ENCODE peak calls at places on chromosomes 1 and 21, in nine cellular contexts. One of them, this sample, is unnamed.

GRCh38 chr1:167128261-167129227 is 34.7 kb downstream of the STYXL2 start:
- DNase-seq in progenitor cell of endocrine pancreas: no peak
- DNase-seq in heart left ventricle: no peak
- DNase-seq in ovary: no peak
- DNase-seq in OCI-LY7: no peak
- DNase-seq in heart right ventricle: no peak
- DNase-seq in ascending aorta: no peak
- DNase-seq in A549: no peak
- DNase-seq in astrocyte: no peak
- DNase-seq in this sample: no peak

GRCh38 chr1:25198731-25199231 is 33.5 kb downstream of the SYF2 start:
- DNase-seq in progenitor cell of endocrine pancreas: no peak
- DNase-seq in heart left ventricle: peak; percentile 45
- DNase-seq in ovary: no peak
- DNase-seq in OCI-LY7: no peak
- DNase-seq in heart right ventricle: peak; percentile 20
- DNase-seq in ascending aorta: peak; percentile 72
- DNase-seq in A549: no peak
- DNase-seq in astrocyte: peak; percentile 11
- DNase-seq in this sample: no peak

GRCh38 chr1:18007391-18008106 is 100.0 kb upstream of the IGSF21 start:
- DNase-seq in progenitor cell of endocrine pancreas: no peak
- DNase-seq in heart left ventricle: no peak
- DNase-seq in ovary: no peak
- DNase-seq in OCI-LY7: no peak
- DNase-seq in heart right ventricle: no peak
- DNase-seq in ascending aorta: no peak
- DNase-seq in A549: no peak
- DNase-seq in astrocyte: no peak
- DNase-seq in this sample: no peak

GRCh38 chr21:41677671-41678015 is 89.2 kb downstream of the RIPK4 start:
- DNase-seq in progenitor cell of endocrine pancreas: no peak
- DNase-seq in heart left ventricle: no peak
- DNase-seq in ovary: no peak
- DNase-seq in OCI-LY7: no peak
- DNase-seq in heart right ventricle: no peak
- DNase-seq in ascending aorta: no peak
- DNase-seq in A549: peak; percentile 82
- DNase-seq in astrocyte: peak; percentile 47
- DNase-seq in this sample: no peak

GRCh38 chr1:200483491-200484143 is 73.8 kb upstream of the ZNF281 start:
- DNase-seq in progenitor cell of endocrine pancreas: no peak
- DNase-seq in heart left ventricle: no peak
- DNase-seq in ovary: no peak
- DNase-seq in OCI-LY7: no peak
- DNase-seq in heart right ventricle: no peak
- DNase-seq in ascending aorta: no peak
- DNase-seq in A549: peak; percentile 95
- DNase-seq in astrocyte: peak; percentile 100
- DNase-seq in this sample: no peak

GRCh38 chr1:181508486-181509165 is 25.3 kb downstream of the CACNA1E start:
- DNase-seq in progenitor cell of endocrine pancreas: no peak
- DNase-seq in heart left ventricle: no peak
- DNase-seq in ovary: no peak
- DNase-seq in OCI-LY7: no peak
- DNase-seq in heart right ventricle: no peak
- DNase-seq in ascending aorta: no peak
- DNase-seq in A549: no peak
- DNase-seq in astrocyte: peak; percentile 41
- DNase-seq in this sample: no peak

GRCh38 chr21:44539031-44539430 is 964 bp downstream of the KRTAP10-1 start:
- DNase-seq in progenitor cell of endocrine pancreas: peak; percentile 6
- DNase-seq in heart left ventricle: no peak
- DNase-seq in ovary: no peak
- DNase-seq in OCI-LY7: no peak
- DNase-seq in heart right ventricle: no peak
- DNase-seq in ascending aorta: no peak
- DNase-seq in A549: no peak
- DNase-seq in astrocyte: no peak
- DNase-seq in this sample: no peak

GRCh38 chr1:18504609-18505008 is 23.9 kb downstream of the KLHDC7A start:
- DNase-seq in progenitor cell of endocrine pancreas: no peak
- DNase-seq in heart left ventricle: no peak
- DNase-seq in ovary: no peak
- DNase-seq in OCI-LY7: no peak
- DNase-seq in heart right ventricle: no peak
- DNase-seq in ascending aorta: no peak
- DNase-seq in A549: no peak
- DNase-seq in astrocyte: no peak
- DNase-seq in this sample: no peak

GRCh38 chr1:21241761-21242581 is 48.3 kb downstream of the ECE1 start:
- DNase-seq in progenitor cell of endocrine pancreas: no peak
- DNase-seq in heart left ventricle: no peak
- DNase-seq in ovary: no peak
- DNase-seq in OCI-LY7: no peak
- DNase-seq in heart right ventricle: no peak
- DNase-seq in ascending aorta: no peak
- DNase-seq in A549: no peak
- DNase-seq in astrocyte: no peak
- DNase-seq in this sample: no peak

GRCh38 chr1:19525607-19526545 is 40.5 kb upstream of the CAPZB start:
- DNase-seq in progenitor cell of endocrine pancreas: no peak
- DNase-seq in heart left ventricle: no peak
- DNase-seq in ovary: no peak
- DNase-seq in OCI-LY7: no peak
- DNase-seq in heart right ventricle: no peak
- DNase-seq in ascending aorta: no peak
- DNase-seq in A549: peak; percentile 17
- DNase-seq in astrocyte: no peak
- DNase-seq in this sample: no peak

GRCh38 chr1:205229399-205229861 is 1.7 kb downstream of the TMCC2 start:
- DNase-seq in progenitor cell of endocrine pancreas: no peak
- DNase-seq in heart left ventricle: peak; percentile 56
- DNase-seq in ovary: peak; percentile 61
- DNase-seq in OCI-LY7: peak; percentile 89
- DNase-seq in heart right ventricle: peak; percentile 55
- DNase-seq in ascending aorta: peak; percentile 72
- DNase-seq in A549: peak; percentile 76
- DNase-seq in astrocyte: no peak
- DNase-seq in this sample: peak; percentile 59
- TF ChIP-seq CTCF in progenitor cell of endocrine pancreas: no peak
- TF ChIP-seq CTCF in heart left ventricle: peak; percentile 28
- TF ChIP-seq CTCF in ovary: peak; percentile 13
- TF ChIP-seq CTCF in OCI-LY7: peak; percentile 33
- TF ChIP-seq CTCF in heart right ventricle: no peak
- TF ChIP-seq CTCF in ascending aorta: peak; percentile 18
- TF ChIP-seq CTCF in A549: peak; percentile 32
- TF ChIP-seq CTCF in astrocyte: no peak
- TF ChIP-seq CTCF in this sample: no peak

GRCh38 chr1:203353486-203353885 is 2.6 kb upstream of the FMOD start:
- DNase-seq in progenitor cell of endocrine pancreas: no peak
- DNase-seq in heart left ventricle: no peak
- DNase-seq in ovary: peak; percentile 24
- DNase-seq in OCI-LY7: no peak
- DNase-seq in heart right ventricle: no peak
- DNase-seq in ascending aorta: no peak
- DNase-seq in A549: no peak
- DNase-seq in astrocyte: no peak
- DNase-seq in this sample: no peak

GRCh38 chr1:203354246-203354645 is 3.3 kb upstream of the FMOD start:
- DNase-seq in progenitor cell of endocrine pancreas: no peak
- DNase-seq in heart left ventricle: no peak
- DNase-seq in ovary: no peak
- DNase-seq in OCI-LY7: no peak
- DNase-seq in heart right ventricle: no peak
- DNase-seq in ascending aorta: no peak
- DNase-seq in A549: no peak
- DNase-seq in astrocyte: peak; percentile 46
- DNase-seq in this sample: no peak

GRCh38 chr1:203349757-203350522 is 982 bp downstream of the FMOD start:
- DNase-seq in progenitor cell of endocrine pancreas: no peak
- DNase-seq in heart left ventricle: no peak
- DNase-seq in ovary: peak; percentile 41
- DNase-seq in OCI-LY7: no peak
- DNase-seq in heart right ventricle: no peak
- DNase-seq in ascending aorta: no peak
- DNase-seq in A549: no peak
- DNase-seq in astrocyte: no peak
- DNase-seq in this sample: no peak

GRCh38 chr1:203349166-203349565 is 1.8 kb downstream of the FMOD start:
- DNase-seq in progenitor cell of endocrine pancreas: no peak
- DNase-seq in heart left ventricle: no peak
- DNase-seq in ovary: no peak
- DNase-seq in OCI-LY7: no peak
- DNase-seq in heart right ventricle: no peak
- DNase-seq in ascending aorta: no peak
- DNase-seq in A549: no peak
- DNase-seq in astrocyte: no peak
- DNase-seq in this sample: no peak

DNA sequence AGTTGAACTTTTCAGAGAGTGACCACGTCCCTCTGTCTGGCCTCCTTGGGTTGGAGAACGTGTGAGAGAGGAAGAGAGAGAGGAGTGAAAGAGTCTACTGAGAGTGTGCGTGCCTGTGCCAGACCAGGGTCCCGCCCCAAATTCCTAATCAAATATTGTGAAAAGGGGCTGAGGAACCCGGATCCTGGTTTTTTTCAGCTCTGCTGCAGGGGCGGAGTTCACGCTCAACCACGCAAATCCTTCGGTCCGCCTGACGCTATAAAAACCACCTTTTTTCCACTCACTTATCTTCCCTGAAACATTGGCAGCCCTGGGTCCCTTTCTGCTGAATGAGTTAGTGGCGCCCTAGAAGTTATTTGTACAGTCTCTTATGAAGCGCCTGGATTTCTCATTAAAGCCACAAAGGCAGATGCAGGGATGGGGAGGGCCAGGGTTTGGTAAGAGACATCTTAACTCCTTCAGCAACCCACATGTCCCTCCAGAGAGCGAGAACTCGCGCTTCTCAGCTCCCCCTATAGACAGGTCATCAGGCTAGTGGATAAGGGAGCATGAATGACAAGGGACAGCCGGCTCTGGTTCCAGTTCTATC is at the start of gene FMOD:
- DNase-seq in progenitor cell of endocrine pancreas: no peak
- DNase-seq in heart left ventricle: peak; percentile 59
- DNase-seq in ovary: peak; percentile 86
- DNase-seq in OCI-LY7: peak; percentile 49
- DNase-seq in heart right ventricle: peak; percentile 81
- DNase-seq in ascending aorta: peak; percentile 91
- DNase-seq in A549: no peak
- DNase-seq in astrocyte: peak; percentile 47
- DNase-seq in this sample: no peak
- TF ChIP-seq CTCF in progenitor cell of endocrine pancreas: no peak
- TF ChIP-seq CTCF in heart left ventricle: no peak
- TF ChIP-seq CTCF in ovary: no peak
- TF ChIP-seq CTCF in OCI-LY7: peak; percentile 62
- TF ChIP-seq CTCF in heart right ventricle: no peak
- TF ChIP-seq CTCF in ascending aorta: no peak
- TF ChIP-seq CTCF in A549: no peak
- TF ChIP-seq CTCF in astrocyte: no peak
- TF ChIP-seq CTCF in this sample: no peak

DNA sequence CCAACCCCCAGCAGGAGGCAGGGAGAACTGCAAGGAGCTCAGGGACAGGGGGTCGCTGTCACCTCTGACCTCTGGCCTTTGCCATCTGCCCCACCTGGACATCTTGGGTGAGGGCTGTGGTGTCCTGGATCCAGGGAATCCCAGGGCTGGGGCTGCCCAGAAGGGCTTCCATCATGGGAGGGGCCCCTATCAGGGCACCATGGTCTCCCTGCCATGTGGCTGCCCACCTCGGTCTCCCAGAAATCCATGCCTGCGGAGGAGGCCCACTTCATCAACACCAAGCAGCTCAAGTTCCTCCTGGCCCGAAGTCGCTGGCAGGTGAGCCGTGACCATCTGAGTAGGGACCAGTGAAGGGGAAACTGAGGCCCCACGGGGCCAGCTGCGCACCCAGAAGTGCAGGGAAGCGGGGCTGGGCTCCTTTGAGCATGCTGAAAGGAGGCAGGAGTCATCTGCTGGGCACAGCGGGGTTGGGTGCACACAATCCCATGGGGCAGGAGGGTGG is 36.1 kb downstream of the TRIM11 start:
- DNase-seq in progenitor cell of endocrine pancreas: no peak
- DNase-seq in heart left ventricle: peak; percentile 30
- DNase-seq in ovary: peak; percentile 37
- DNase-seq in OCI-LY7: no peak
- DNase-seq in heart right ventricle: no peak
- DNase-seq in ascending aorta: no peak
- DNase-seq in A549: no peak
- DNase-seq in astrocyte: no peak
- DNase-seq in this sample: no peak
- TF ChIP-seq CTCF in progenitor cell of endocrine pancreas: peak; percentile 13
- TF ChIP-seq CTCF in heart left ventricle: no peak
- TF ChIP-seq CTCF in ovary: no peak
- TF ChIP-seq CTCF in OCI-LY7: no peak
- TF ChIP-seq CTCF in heart right ventricle: peak; percentile 10
- TF ChIP-seq CTCF in ascending aorta: no peak
- TF ChIP-seq CTCF in A549: no peak
- TF ChIP-seq CTCF in astrocyte: no peak
- TF ChIP-seq CTCF in this sample: no peak

GRCh38 chr21:37253991-37254390 is 13.1 kb downstream of the VPS26C start:
- DNase-seq in progenitor cell of endocrine pancreas: no peak
- DNase-seq in heart left ventricle: no peak
- DNase-seq in ovary: no peak
- DNase-seq in OCI-LY7: no peak
- DNase-seq in heart right ventricle: no peak
- DNase-seq in ascending aorta: no peak
- DNase-seq in A549: no peak
- DNase-seq in astrocyte: peak; percentile 17
- DNase-seq in this sample: no peak

GRCh38 chr21:37259426-37259825 is 7.7 kb downstream of the VPS26C start:
- DNase-seq in progenitor cell of endocrine pancreas: no peak
- DNase-seq in heart left ventricle: no peak
- DNase-seq in ovary: no peak
- DNase-seq in OCI-LY7: no peak
- DNase-seq in heart right ventricle: no peak
- DNase-seq in ascending aorta: no peak
- DNase-seq in A549: no peak
- DNase-seq in astrocyte: no peak
- DNase-seq in this sample: no peak

GRCh38 chr21:37257967-37258877 is 8.9 kb downstream of the VPS26C start:
- DNase-seq in progenitor cell of endocrine pancreas: peak; percentile 59
- DNase-seq in heart left ventricle: peak; percentile 61
- DNase-seq in ovary: peak; percentile 79
- DNase-seq in OCI-LY7: no peak
- DNase-seq in heart right ventricle: peak; percentile 55
- DNase-seq in ascending aorta: no peak
- DNase-seq in A549: peak; percentile 84
- DNase-seq in astrocyte: peak; percentile 34
- DNase-seq in this sample: peak; percentile 65

GRCh38 chr21:37257526-37257966 is 9.6 kb downstream of the VPS26C start:
- DNase-seq in progenitor cell of endocrine pancreas: no peak
- DNase-seq in heart left ventricle: no peak
- DNase-seq in ovary: peak; percentile 53
- DNase-seq in OCI-LY7: no peak
- DNase-seq in heart right ventricle: peak; percentile 21
- DNase-seq in ascending aorta: no peak
- DNase-seq in A549: peak; percentile 42
- DNase-seq in astrocyte: peak; percentile 24
- DNase-seq in this sample: no peak
- TF ChIP-seq CTCF in progenitor cell of endocrine pancreas: no peak
- TF ChIP-seq CTCF in heart left ventricle: no peak
- TF ChIP-seq CTCF in ovary: no peak
- TF ChIP-seq CTCF in OCI-LY7: no peak
- TF ChIP-seq CTCF in heart right ventricle: no peak
- TF ChIP-seq CTCF in ascending aorta: no peak
- TF ChIP-seq CTCF in A549: no peak
- TF ChIP-seq CTCF in astrocyte: no peak
- TF ChIP-seq CTCF in this sample: no peak

This sample was measured in CD4-positive, alpha-beta T cell.